ENCODE peak calls at places on chromosomes 6 and 20, in eight cellular contexts. One of them, this sample, is unnamed.

GRCh38 chr20:12207875-12208274 is 290.2 kb downstream of the BTBD3 start:
- DNase-seq in AML-193: peak
- DNase-seq in fibroblast of mammary gland: peak
- DNase-seq in Daoy: peak
- DNase-seq in SJCRH30: peak
- DNase-seq in CD4-positive, CD25-positive, alpha-beta regulatory T cell: no peak
- DNase-seq in body of pancreas: peak
- DNase-seq in OCI-M1: peak
- DNase-seq in this sample: peak

GRCh38 chr6:137013031-137013430 is 31.7 kb downstream of the IL20RA start:
- DNase-seq in AML-193: no peak
- DNase-seq in fibroblast of mammary gland: peak
- DNase-seq in Daoy: peak
- DNase-seq in SJCRH30: peak
- DNase-seq in CD4-positive, CD25-positive, alpha-beta regulatory T cell: no peak
- DNase-seq in body of pancreas: no peak
- DNase-seq in OCI-M1: no peak
- DNase-seq in this sample: no peak

GRCh38 chr6:85404497-85405174 is 45.2 kb upstream of the NT5E start:
- DNase-seq in AML-193: no peak
- DNase-seq in fibroblast of mammary gland: peak
- DNase-seq in Daoy: peak
- DNase-seq in SJCRH30: no peak
- DNase-seq in CD4-positive, CD25-positive, alpha-beta regulatory T cell: no peak
- DNase-seq in body of pancreas: peak
- DNase-seq in OCI-M1: no peak
- DNase-seq in this sample: peak

GRCh38 chr6:26175428-26176181 is 88.4 kb downstream of the HFE start:
- DNase-seq in AML-193: peak
- DNase-seq in fibroblast of mammary gland: peak
- DNase-seq in Daoy: peak
- DNase-seq in SJCRH30: peak
- DNase-seq in CD4-positive, CD25-positive, alpha-beta regulatory T cell: peak
- DNase-seq in body of pancreas: peak
- DNase-seq in OCI-M1: peak
- DNase-seq in this sample: peak

GRCh38 chr6:111791415-111791814 is 81.8 kb downstream of the FYN start:
- DNase-seq in AML-193: no peak
- DNase-seq in fibroblast of mammary gland: peak
- DNase-seq in Daoy: no peak
- DNase-seq in SJCRH30: peak
- DNase-seq in CD4-positive, CD25-positive, alpha-beta regulatory T cell: no peak
- DNase-seq in body of pancreas: no peak
- DNase-seq in OCI-M1: no peak
- DNase-seq in this sample: no peak

GRCh38 chr6:87789198-87789899 is 87.3 kb upstream of the AKIRIN2 start:
- DNase-seq in AML-193: peak
- DNase-seq in fibroblast of mammary gland: peak
- DNase-seq in Daoy: peak
- DNase-seq in SJCRH30: no peak
- DNase-seq in CD4-positive, CD25-positive, alpha-beta regulatory T cell: no peak
- DNase-seq in body of pancreas: no peak
- DNase-seq in OCI-M1: peak
- DNase-seq in this sample: no peak

GRCh38 chr6:45566882-45567281 is 189.1 kb upstream of the SUPT3H start:
- DNase-seq in AML-193: no peak
- DNase-seq in fibroblast of mammary gland: no peak
- DNase-seq in Daoy: peak
- DNase-seq in SJCRH30: peak
- DNase-seq in CD4-positive, CD25-positive, alpha-beta regulatory T cell: no peak
- DNase-seq in body of pancreas: no peak
- DNase-seq in OCI-M1: no peak
- DNase-seq in this sample: no peak

GRCh38 chr20:63102720-63103375 is 96.1 kb upstream of the BHLHE23 start:
- DNase-seq in AML-193: no peak
- DNase-seq in fibroblast of mammary gland: peak
- DNase-seq in Daoy: peak
- DNase-seq in SJCRH30: no peak
- DNase-seq in CD4-positive, CD25-positive, alpha-beta regulatory T cell: peak
- DNase-seq in body of pancreas: peak
- DNase-seq in OCI-M1: no peak
- DNase-seq in this sample: peak

GRCh38 chr20:37651932-37652331 is 41.9 kb upstream of the CTNNBL1 start:
- DNase-seq in AML-193: peak
- DNase-seq in fibroblast of mammary gland: peak
- DNase-seq in Daoy: peak
- DNase-seq in SJCRH30: peak
- DNase-seq in CD4-positive, CD25-positive, alpha-beta regulatory T cell: no peak
- DNase-seq in body of pancreas: peak
- DNase-seq in OCI-M1: peak
- DNase-seq in this sample: no peak

GRCh38 chr6:143743256-143744166 is 65.7 kb downstream of the PHACTR2 start:
- DNase-seq in AML-193: no peak
- DNase-seq in fibroblast of mammary gland: no peak
- DNase-seq in Daoy: no peak
- DNase-seq in SJCRH30: no peak
- DNase-seq in CD4-positive, CD25-positive, alpha-beta regulatory T cell: no peak
- DNase-seq in body of pancreas: no peak
- DNase-seq in OCI-M1: no peak
- DNase-seq in this sample: peak

GRCh38 chr20:48171626-48172025 is 386.3 kb upstream of the SULF2 start:
- DNase-seq in AML-193: no peak
- DNase-seq in fibroblast of mammary gland: no peak
- DNase-seq in Daoy: no peak
- DNase-seq in SJCRH30: peak
- DNase-seq in CD4-positive, CD25-positive, alpha-beta regulatory T cell: no peak
- DNase-seq in body of pancreas: no peak
- DNase-seq in OCI-M1: no peak
- DNase-seq in this sample: no peak

GRCh38 chr6:133809406-133809805 is 79.5 kb upstream of the TCF21 start:
- DNase-seq in AML-193: no peak
- DNase-seq in fibroblast of mammary gland: peak
- DNase-seq in Daoy: no peak
- DNase-seq in SJCRH30: no peak
- DNase-seq in CD4-positive, CD25-positive, alpha-beta regulatory T cell: no peak
- DNase-seq in body of pancreas: no peak
- DNase-seq in OCI-M1: no peak
- DNase-seq in this sample: no peak

GRCh38 chr6:29723666-29724588 is 693 bp downstream of the HLA-F start:
- DNase-seq in AML-193: no peak
- DNase-seq in fibroblast of mammary gland: no peak
- DNase-seq in Daoy: peak
- DNase-seq in SJCRH30: no peak
- DNase-seq in CD4-positive, CD25-positive, alpha-beta regulatory T cell: peak
- DNase-seq in body of pancreas: peak
- DNase-seq in OCI-M1: peak
- DNase-seq in this sample: peak

GRCh38 chr6:53539561-53539960 is 5.3 kb downstream of the GCLC start:
- DNase-seq in AML-193: no peak
- DNase-seq in fibroblast of mammary gland: no peak
- DNase-seq in Daoy: no peak
- DNase-seq in SJCRH30: no peak
- DNase-seq in CD4-positive, CD25-positive, alpha-beta regulatory T cell: no peak
- DNase-seq in body of pancreas: no peak
- DNase-seq in OCI-M1: peak
- DNase-seq in this sample: no peak

GRCh38 chr6:170446841-170447560 is 106.1 kb downstream of the PSMB1 start:
- DNase-seq in AML-193: no peak
- DNase-seq in fibroblast of mammary gland: no peak
- DNase-seq in Daoy: no peak
- DNase-seq in SJCRH30: no peak
- DNase-seq in CD4-positive, CD25-positive, alpha-beta regulatory T cell: no peak
- DNase-seq in body of pancreas: no peak
- DNase-seq in OCI-M1: no peak
- DNase-seq in this sample: no peak

GRCh38 chr6:51137777-51138176 is 319.1 kb downstream of the TFAP2B start:
- DNase-seq in AML-193: no peak
- DNase-seq in fibroblast of mammary gland: no peak
- DNase-seq in Daoy: no peak
- DNase-seq in SJCRH30: no peak
- DNase-seq in CD4-positive, CD25-positive, alpha-beta regulatory T cell: no peak
- DNase-seq in body of pancreas: no peak
- DNase-seq in OCI-M1: no peak
- DNase-seq in this sample: no peak

GRCh38 chr6:11822346-11822745 is 43.7 kb upstream of the ADTRP start:
- DNase-seq in AML-193: no peak
- DNase-seq in fibroblast of mammary gland: no peak
- DNase-seq in Daoy: no peak
- DNase-seq in SJCRH30: no peak
- DNase-seq in CD4-positive, CD25-positive, alpha-beta regulatory T cell: peak
- DNase-seq in body of pancreas: peak
- DNase-seq in OCI-M1: peak
- DNase-seq in this sample: no peak

GRCh38 chr6:156774872-156775405 is 2.2 kb upstream of the ARID1B start:
- DNase-seq in AML-193: no peak
- DNase-seq in fibroblast of mammary gland: peak
- DNase-seq in Daoy: peak
- DNase-seq in SJCRH30: peak
- DNase-seq in CD4-positive, CD25-positive, alpha-beta regulatory T cell: no peak
- DNase-seq in body of pancreas: no peak
- DNase-seq in OCI-M1: peak
- DNase-seq in this sample: peak